ENCODE peak calls at places on chromosomes 12 and 14, in four cellular contexts. X is endothelial cell of umbilical vein, O is GM23338, L is IMR-90. F is an unnamed sample.

GRCh38 chr12:75236206-75236605 is 26.6 kb upstream of the KCNC2 start:
- DNase-seq in X (no peak), O (no peak), L (no peak), F (no peak)

GRCh38 chr14:74516451-74517155 is 23.0 kb downstream of the ISCA2 start:
- DNase-seq in X (no peak), O (peak; percentile 55), L (peak; percentile 25), F (peak; percentile 75)

GRCh38 chr12:117098361-117099217 is 627 bp downstream of the TESC start:
- DNase-seq in X (no peak), O (peak; percentile 60), L (no peak), F (peak; percentile 88)

GRCh38 chr12:110424237-110424636 is 20.7 kb upstream of the ANAPC7 start:
- DNase-seq in X (no peak), O (peak; percentile 70), L (no peak), F (no peak)

GRCh38 chr14:99035712-99036593 is 236.0 kb downstream of the BCL11B start:
- DNase-seq in X (no peak), O (peak; percentile 82), L (peak; percentile 43), F (peak; percentile 100)

GRCh38 chr14:75417674-75418073 is 10.1 kb upstream of the JDP2 start:
- DNase-seq in X (no peak), O (no peak), L (peak; percentile 48), F (no peak)

GRCh38 chr14:71212683-71213107 is 305.4 kb downstream of the PCNX1 start:
- DNase-seq in X (no peak), O (no peak), L (peak; percentile 10), F (no peak)

GRCh38 chr14:67572608-67573007 is 27.5 kb downstream of the PIGH start:
- DNase-seq in X (no peak), O (no peak), L (no peak), F (no peak)

GRCh38 chr14:99971929-99972747 is 93.1 kb upstream of the EVL start:
- DNase-seq in X (no peak), O (peak; percentile 47), L (peak; percentile 21), F (peak; percentile 92)

GRCh38 chr12:14841761-14842160 is 1.6 kb downstream of the ART4 start:
- DNase-seq in X (peak; percentile 93), O (peak; percentile 35), L (peak; percentile 54), F (no peak)

GRCh38 chr12:6843118-6843902 is 2.6 kb downstream of the GNB3 start:
- DNase-seq in X (no peak), O (peak; percentile 72), L (no peak), F (peak; percentile 66)

GRCh38 chr12:54680374-54680773 is 32.2 kb upstream of the DCD start:
- DNase-seq in X (no peak), O (peak; percentile 88), L (peak; percentile 10), F (no peak)

GRCh38 chr14:33057585-33057984 is 118.9 kb downstream of the NPAS3 start:
- DNase-seq in X (no peak), O (no peak), L (no peak), F (no peak)

GRCh38 chr12:89309815-89310214 is 42.5 kb downstream of the DUSP6 start:
- DNase-seq in X (no peak), O (no peak), L (no peak), F (no peak)

GRCh38 chr12:40565029-40565633 is 127.1 kb upstream of the CNTN1 start:
- DNase-seq in X (no peak), O (no peak), L (no peak), F (peak; percentile 53)

GRCh38 chr14:74290415-74290814 is 12.3 kb downstream of the ABCD4 start:
- DNase-seq in X (peak; percentile 27), O (peak; percentile 64), L (peak; percentile 19), F (peak; percentile 88)

GRCh38 chr14:59918824-59919581 is 941 bp upstream of the LRRC9 start:
- DNase-seq in X (peak; percentile 38), O (peak; percentile 43), L (peak; percentile 18), F (peak; percentile 72)

GRCh38 chr14:35944847-35945246 is 118.7 kb downstream of the BRMS1L start:
- DNase-seq in X (no peak), O (peak; percentile 81), L (no peak), F (no peak)

GRCh38 chr14:61153914-61154545 is 127.1 kb downstream of the TMEM30B start:
- DNase-seq in X (no peak), O (no peak), L (no peak), F (no peak)

GRCh38 chr14:61233436-61233956 is 47.6 kb downstream of the TMEM30B start:
- DNase-seq in X (peak; percentile 25), O (no peak), L (no peak), F (no peak)

GRCh38 chr12:47734725-47735480 is 9.6 kb upstream of the ENDOU start:
- DNase-seq in X (no peak), O (peak; percentile 72), L (no peak), F (peak; percentile 63)

GRCh38 chr12:54033106-54033979 is 493 bp downstream of the HOXC5 start:
- DNase-seq in X (no peak), O (peak; percentile 47), L (no peak), F (peak; percentile 95)

GRCh38 chr14:67749341-67750110 is 47.8 kb downstream of the RDH12 start:
- DNase-seq in X (no peak), O (no peak), L (peak; percentile 7), F (peak; percentile 56)

GRCh38 chr14:99571303-99571986 is 32.6 kb downstream of the CCDC85C start:
- DNase-seq in X (no peak), O (no peak), L (no peak), F (peak; percentile 83)

GRCh38 chr14:78319826-78320635 is 149.9 kb downstream of the NRXN3 start:
- DNase-seq in X (no peak), O (no peak), L (no peak), F (no peak)

GRCh38 chr12:68621092-68622081 is 10.7 kb downstream of the RAP1B start:
- DNase-seq in X (peak; percentile 9), O (no peak), L (no peak), F (no peak)

GRCh38 chr12:45522227-45522626 is 207.3 kb upstream of the ARID2 start:
- DNase-seq in X (no peak), O (no peak), L (no peak), F (no peak)

GRCh38 chr14:91873476-91874265 is 6.3 kb upstream of the TC2N start:
- DNase-seq in X (no peak), O (no peak), L (peak; percentile 21), F (no peak)

GRCh38 chr14:87725318-87725717 is 267.7 kb downstream of the GALC start:
- DNase-seq in X (no peak), O (no peak), L (no peak), F (no peak)

GRCh38 chr12:5003025-5003666 is 40.5 kb upstream of the KCNA5 start:
- DNase-seq in X (peak; percentile 45), O (peak; percentile 87), L (peak; percentile 50), F (peak; percentile 86)

GRCh38 chr14:54133896-54134295 is 177.3 kb upstream of the BMP4 start:
- DNase-seq in X (no peak), O (no peak), L (peak; percentile 59), F (no peak)

DNA sequence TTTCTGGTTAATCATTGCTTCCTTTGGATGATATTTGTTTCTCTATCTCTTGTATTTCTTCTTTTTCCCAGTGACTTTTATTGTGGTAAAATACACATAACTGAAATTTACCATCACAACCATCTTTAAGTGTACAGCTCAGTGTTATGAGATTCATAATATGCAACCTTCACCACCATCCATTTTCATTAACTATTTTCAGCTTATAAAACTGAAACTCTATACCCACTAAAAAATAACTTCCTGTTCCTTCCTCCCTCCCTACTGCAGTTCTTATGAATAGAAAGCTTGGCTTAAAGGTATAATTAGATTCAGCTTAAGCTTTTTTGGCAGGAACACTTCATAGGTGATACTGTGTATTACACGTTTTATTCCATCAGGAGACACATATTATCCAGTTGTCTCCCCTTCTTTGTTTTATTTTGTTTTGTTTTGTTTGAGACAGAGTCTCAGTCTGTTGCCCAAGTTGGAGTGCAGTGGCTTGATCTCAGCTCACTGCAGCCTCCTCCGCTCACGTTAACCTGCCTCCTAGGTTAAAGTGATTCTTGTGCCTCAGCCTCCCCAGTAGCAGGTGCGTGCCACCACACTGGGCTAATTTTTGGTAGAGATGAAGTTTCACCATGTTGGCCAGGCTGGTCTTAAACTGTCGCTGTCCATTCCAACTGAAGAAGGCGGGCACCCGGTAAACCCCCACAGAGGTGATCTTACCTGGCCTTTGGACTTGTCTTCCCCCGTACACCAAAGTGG is 45.1 kb downstream of the NOPCHAP1 start:
- DNase-seq in X (no peak), O (no peak), L (no peak), F (no peak)
- H2AFZ ChIP-seq in X (no peak overlapping the region), O (no peak overlapping the region), L (no peak overlapping the region), F (no peak overlapping the region)

DNA sequence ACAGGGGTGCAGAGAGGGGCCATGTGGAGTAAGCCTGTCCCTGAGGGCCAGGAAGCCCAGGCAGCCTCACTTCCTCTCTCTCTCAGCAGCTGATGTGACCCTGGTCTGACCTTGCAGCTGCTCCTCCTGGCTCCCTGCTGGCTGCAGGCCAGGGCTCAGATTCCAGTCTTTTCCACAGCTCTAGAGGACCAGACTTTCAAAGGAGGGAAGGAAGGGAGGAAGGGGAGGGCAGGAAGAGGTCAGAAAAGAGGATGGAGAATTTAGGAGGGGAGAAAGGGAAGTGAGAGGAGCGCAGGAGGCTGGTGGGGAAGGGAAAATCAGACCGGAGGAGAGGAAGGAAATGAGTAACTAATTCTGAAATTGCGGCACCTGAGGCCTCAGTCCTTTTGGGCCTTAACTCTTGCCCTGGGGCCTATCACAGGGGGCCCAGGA is 40.9 kb upstream of the VASH1 start:
- DNase-seq in X (peak; percentile 91), O (peak; percentile 71), L (peak; percentile 38), F (no peak)
- H2AFZ ChIP-seq in X (no peak overlapping the region), O (peak overlapping the region; percentile 2), L (peak overlapping the region; percentile 70), F (no peak overlapping the region)

GRCh38 chr14:31059152-31059924 is 33.2 kb upstream of the STRN3 start:
- DNase-seq in X (no peak), O (peak; percentile 34), L (peak; percentile 87), F (no peak)

GRCh38 chr14:31060253-31060875 is 34.2 kb upstream of the STRN3 start:
- DNase-seq in X (no peak), O (peak; percentile 47), L (no peak), F (no peak)

GRCh38 chr14:31057035-31057434 is 30.9 kb upstream of the STRN3 start:
- DNase-seq in X (no peak), O (no peak), L (no peak), F (no peak)

GRCh38 chr14:31057701-31058364 is 31.7 kb upstream of the STRN3 start:
- DNase-seq in X (no peak), O (no peak), L (no peak), F (no peak)
- H2AFZ ChIP-seq in X (no peak overlapping the region), O (no peak overlapping the region), L (no peak overlapping the region), F (no peak overlapping the region)

DNA sequence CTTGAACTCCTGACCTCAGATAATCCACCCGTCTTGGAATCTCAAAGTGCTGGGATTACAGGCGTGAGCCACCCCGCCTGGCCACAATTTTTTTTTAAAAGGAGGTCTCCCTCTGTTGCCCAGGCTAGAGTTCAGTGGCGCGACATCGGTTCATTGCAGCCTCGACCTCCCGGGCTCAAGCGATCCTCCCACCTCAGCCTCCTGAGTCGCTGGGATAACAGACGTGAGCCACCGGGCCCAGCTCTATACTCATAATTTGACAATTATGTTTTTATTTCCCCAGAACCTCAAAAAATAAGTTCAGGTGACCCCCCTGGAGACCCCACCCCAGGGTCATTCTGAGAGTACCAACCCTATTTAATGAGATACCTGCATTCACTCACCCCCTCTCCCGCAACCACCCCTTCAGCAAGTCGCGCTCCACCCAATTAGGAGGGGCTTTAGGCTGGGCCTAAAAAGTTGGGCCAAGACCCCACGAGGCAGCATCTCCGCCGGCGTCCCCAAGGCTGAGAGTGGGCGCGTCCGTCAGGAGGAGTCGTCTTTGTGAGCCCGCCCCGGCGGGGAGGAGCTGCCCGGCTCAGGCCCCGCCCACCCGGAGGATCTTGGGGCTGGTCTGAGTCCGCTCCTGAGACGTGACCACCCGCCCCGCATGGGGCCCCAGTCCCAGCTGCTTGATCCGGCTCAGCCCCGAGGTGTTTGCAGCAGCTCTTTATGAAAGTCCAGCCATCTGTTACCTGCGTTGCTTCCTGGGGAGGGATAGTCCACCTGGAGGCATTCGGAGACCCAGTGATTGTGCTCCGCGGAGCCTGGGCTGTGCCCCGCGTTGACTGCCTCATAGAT is at the start of gene ANKRD33:
- DNase-seq in X (peak; percentile 62), O (peak; percentile 94), L (no peak), F (peak; percentile 89)
- H2AFZ ChIP-seq in X (peak within 1 kb of the TSS; percentile 46), O (peak within 1 kb of the TSS; percentile 92), L (peak within 1 kb of the TSS; percentile 78), F (peak within 1 kb of the TSS; percentile 44)

F was measured in osteoblast.